ENCODE peak calls at places on chromosomes 2 and 18, in nine cellular contexts. H is nucleus accumbens, I is right lobe of liver, U is HL-60, R is COR-L47, N is frontal cortex, V is amniotic epithelial cell, K is uterus, T is WTC11. L is an unnamed sample.

GRCh38 chr2:10833021-10833420 is 20.4 kb upstream of the PDIA6 start:
- DNase-seq in N (no peak), K (no peak), I (no peak), V (no peak), R (no peak), T (no peak), H (no peak), U (no peak), L (no peak)

GRCh38 chr2:6917071-6917760 is at the start of gene RNF144A:
- DNase-seq in I (peak), U (peak), H (peak), K (peak), N (peak), T (peak), R (peak), V (peak), L (peak)

GRCh38 chr2:145807978-145808377 is 1288.1 kb upstream of the ZEB2 start:
- DNase-seq in V (peak), K (no peak), U (no peak), I (no peak), H (no peak), T (no peak), R (no peak), N (no peak), L (no peak)

GRCh38 chr2:127479219-127479825 is 47.0 kb downstream of the IWS1 start:
- DNase-seq in I (no peak), T (no peak), K (no peak), N (peak), R (peak), H (no peak), V (peak), U (peak), L (no peak)

GRCh38 chr2:54556659-54557121 is 100.6 kb downstream of the SPTBN1 start:
- DNase-seq in R (no peak), I (no peak), K (peak), U (no peak), N (no peak), T (no peak), H (no peak), V (peak), L (no peak)

GRCh38 chr2:43426305-43427031 is 169.4 kb downstream of the THADA start:
- DNase-seq in K (peak), T (no peak), N (no peak), R (no peak), V (peak), I (peak), H (no peak), U (peak), L (peak)

GRCh38 chr2:44740678-44741077 is 200.8 kb upstream of the SIX3 start:
- DNase-seq in T (no peak), R (no peak), H (no peak), K (no peak), U (no peak), I (peak), N (no peak), V (no peak), L (no peak)

GRCh38 chr2:62224976-62225375 is 29.1 kb downstream of the B3GNT2 start:
- DNase-seq in V (no peak), U (no peak), K (no peak), R (no peak), N (no peak), H (no peak), T (no peak), I (no peak), L (no peak)

GRCh38 chr18:73564073-73564472 is 583.6 kb downstream of the FBXO15 start:
- DNase-seq in H (no peak), R (no peak), U (no peak), I (no peak), T (no peak), V (peak), K (no peak), N (no peak), L (no peak)

GRCh38 chr2:46689993-46690392 is 210.6 kb downstream of the TMEM247 start:
- DNase-seq in I (no peak), K (no peak), T (no peak), N (no peak), U (no peak), R (no peak), H (no peak), V (no peak), L (no peak)

GRCh38 chr2:204776781-204777559 is 231.7 kb downstream of the PARD3B start:
- DNase-seq in R (no peak), I (no peak), V (peak), K (no peak), N (no peak), T (no peak), U (no peak), H (no peak), L (no peak)

GRCh38 chr2:84904151-84904550 is 1.3 kb upstream of the TMSB10 start:
- DNase-seq in I (no peak), K (no peak), R (no peak), H (no peak), T (no peak), U (no peak), V (no peak), N (no peak), L (no peak)

GRCh38 chr2:42196403-42197267 is 27.5 kb downstream of the EML4 start:
- DNase-seq in V (peak), N (no peak), U (peak), T (peak), H (peak), I (peak), K (no peak), R (peak), L (no peak)

GRCh38 chr2:111157071-111157661 is 36.5 kb downstream of the BCL2L11 start:
- DNase-seq in V (no peak), N (no peak), T (no peak), K (no peak), H (no peak), I (no peak), R (peak), U (no peak), L (no peak)

GRCh38 chr2:194566907-194567660 is 1089.9 kb upstream of the SLC39A10 start:
- DNase-seq in T (no peak), N (no peak), V (no peak), R (no peak), U (no peak), K (no peak), I (no peak), H (no peak), L (no peak)

GRCh38 chr2:118859157-118859770 is 11.8 kb upstream of the EN1 start:
- DNase-seq in V (no peak), H (no peak), T (peak), R (no peak), I (no peak), K (no peak), U (no peak), N (no peak), L (no peak)

GRCh38 chr2:126117886-126118285 is 538.1 kb upstream of the GYPC start:
- DNase-seq in U (no peak), H (no peak), T (no peak), N (no peak), R (no peak), K (no peak), V (no peak), I (no peak), L (no peak)

GRCh38 chr2:241598061-241598460 is 38.9 kb downstream of the THAP4 start:
- DNase-seq in T (no peak), R (no peak), N (no peak), I (no peak), H (no peak), U (no peak), V (no peak), K (peak), L (no peak)

GRCh38 chr18:23837591-23837990 is 148.3 kb downstream of the LAMA3 start:
- DNase-seq in R (no peak), U (no peak), K (no peak), H (no peak), I (no peak), N (no peak), T (no peak), V (peak), L (no peak)

GRCh38 chr2:234414591-234414990 is 82.3 kb downstream of the ARL4C start:
- DNase-seq in N (no peak), R (no peak), T (no peak), U (peak), H (no peak), I (no peak), V (peak), K (no peak), L (no peak)

GRCh38 chr2:28658369-28658768 is 93.3 kb upstream of the PPP1CB start:
- DNase-seq in I (no peak), U (no peak), V (peak), K (no peak), R (no peak), N (no peak), H (no peak), T (no peak), L (no peak)

GRCh38 chr2:231260442-231260841 is 62.0 kb downstream of the ARMC9 start:
- DNase-seq in N (no peak), V (no peak), R (no peak), U (no peak), H (no peak), I (no peak), K (no peak), T (no peak), L (no peak)

GRCh38 chr18:23231340-23232021 is 96.2 kb downstream of the CABLES1 start:
- DNase-seq in H (peak), U (peak), R (no peak), I (peak), V (peak), T (no peak), N (no peak), K (peak), L (no peak)

GRCh38 chr2:119198267-119198840 is 25.3 kb upstream of the STEAP3 start:
- DNase-seq in H (no peak), N (no peak), V (peak), U (no peak), K (no peak), R (no peak), T (no peak), I (no peak), L (peak)